ENCODE peak calls at places on chromosomes 11 and 22, in ten cellular contexts. B is left ventricle myocardium inferior, N is small intestine, L is PC-3, Y is stomach, H is fibroblast of lung, I is body of pancreas, F is psoas muscle, T is uterus, X is tibial artery. P is an unnamed sample. For H3K27me3, the result is how much of the 10 kb centered on the place peaks cover.

GRCh38 chr11:65811764-65812475 is 21.8 kb upstream of the SNX32 start:
- DNase-seq in B (no peak), N (no peak), L (no peak), Y (no peak), H (no peak), I (no peak), F (no peak), T (no peak), X (no peak), P (no peak)

GRCh38 chr22:37314315-37315046 is 32.2 kb downstream of the CYTH4 start:
- DNase-seq in B (no peak), N (no peak), L (no peak), Y (no peak), H (no peak), I (no peak), F (no peak), T (no peak), X (no peak), P (no peak)

GRCh38 chr22:29856496-29856895 is 18.4 kb upstream of the ASCC2 start:
- DNase-seq in B (no peak), N (no peak), L (no peak), Y (no peak), H (no peak), I (no peak), F (no peak), T (no peak), X (peak), P (no peak)

GRCh38 chr11:77156396-77157195 is 28.6 kb downstream of the MYO7A start:
- DNase-seq in B (no peak), N (no peak), L (no peak), Y (no peak), H (no peak), I (no peak), F (no peak), T (no peak), X (no peak), P (no peak)

GRCh38 chr22:35218079-35218478 is 39.2 kb upstream of the HMGXB4 start:
- DNase-seq in B (no peak), N (no peak), L (peak), Y (no peak), H (peak), I (no peak), F (no peak), T (no peak), X (no peak), P (peak)

GRCh38 chr11:133945087-133945974 is 11.4 kb downstream of the IGSF9B start:
- DNase-seq in B (peak), N (no peak), L (peak), Y (no peak), H (no peak), I (no peak), F (no peak), T (peak), X (peak), P (no peak)

GRCh38 chr11:8368772-8369171 is 105.1 kb upstream of the LMO1 start:
- DNase-seq in B (no peak), N (no peak), L (no peak), Y (no peak), H (no peak), I (no peak), F (no peak), T (no peak), X (no peak), P (no peak)

GRCh38 chr11:61967924-61968757 is 707 bp upstream of the FTH1 start:
- DNase-seq in B (peak), N (peak), L (peak), Y (peak), H (peak), I (peak), F (peak), T (peak), X (peak), P (no peak)

GRCh38 chr11:34512810-34513673 is 552 bp downstream of the ELF5 start:
- DNase-seq in B (peak), N (peak), L (peak), Y (peak), H (peak), I (peak), F (no peak), T (no peak), X (no peak), P (peak)

GRCh38 chr11:63622318-63622717 is 8.1 kb upstream of the PLAAT3 start:
- DNase-seq in B (no peak), N (no peak), L (peak), Y (peak), H (no peak), I (peak), F (no peak), T (no peak), X (peak), P (no peak)

GRCh38 chr22:39543095-39543494 is 10.5 kb upstream of the RPS19BP1 start:
- DNase-seq in B (no peak), N (no peak), L (peak), Y (no peak), H (no peak), I (no peak), F (no peak), T (no peak), X (no peak), P (no peak)

GRCh38 chr11:11786771-11787170 is 55.0 kb upstream of the USP47 start:
- DNase-seq in B (no peak), N (no peak), L (peak), Y (no peak), H (peak), I (no peak), F (no peak), T (no peak), X (no peak), P (peak)

GRCh38 chr22:19120829-19121630 is 1.2 kb downstream of the DGCR2 start:
- DNase-seq in B (no peak), N (peak), L (peak), Y (peak), H (no peak), I (peak), F (no peak), T (no peak), X (no peak), P (peak)

GRCh38 chr22:28442264-28442950 is 237.2 kb downstream of the TTC28 start:
- DNase-seq in B (peak), N (peak), L (no peak), Y (peak), H (peak), I (peak), F (peak), T (peak), X (peak), P (peak)

GRCh38 chr22:46549565-46549840 is 12.1 kb upstream of the CELSR1 start:
- DNase-seq in B (peak), N (no peak), L (no peak), Y (no peak), H (no peak), I (no peak), F (no peak), T (no peak), X (no peak), P (no peak)

GRCh38 chr11:33721291-33721840 is 14.9 kb downstream of the CD59 start:
- DNase-seq in B (no peak), N (no peak), L (peak), Y (no peak), H (peak), I (no peak), F (peak), T (no peak), X (no peak), P (peak)

GRCh38 chr11:26580929-26581328 is 8.9 kb upstream of the MUC15 start:
- DNase-seq in B (no peak), N (no peak), L (peak), Y (no peak), H (peak), I (no peak), F (no peak), T (no peak), X (no peak), P (no peak)

GRCh38 chr22:36471341-36471821 is 10.1 kb downstream of the TXN2 start:
- DNase-seq in B (no peak), N (no peak), L (peak), Y (no peak), H (peak), I (no peak), F (no peak), T (no peak), X (peak), P (peak)

GRCh38 chr11:64787526-64788320 is 9.4 kb upstream of the SF1 start:
- DNase-seq in B (no peak), N (peak), L (peak), Y (peak), H (peak), I (peak), F (peak), T (peak), X (no peak), P (peak)

GRCh38 chr11:129768356-129768755 is 47.3 kb upstream of the TMEM45B start:
- DNase-seq in B (no peak), N (peak), L (no peak), Y (no peak), H (no peak), I (no peak), F (no peak), T (no peak), X (no peak), P (peak)

GRCh38 chr22:49325531-49326395 is 501.9 kb downstream of the BRD1 start:
- DNase-seq in B (no peak), N (no peak), L (no peak), Y (peak), H (no peak), I (no peak), F (peak), T (no peak), X (no peak), P (no peak)

GRCh38 chr11:14974021-14974698 is 2.0 kb upstream of the CALCA start:
- DNase-seq in B (no peak), N (no peak), L (no peak), Y (no peak), H (no peak), I (no peak), F (no peak), T (no peak), X (no peak), P (no peak)

GRCh38 chr11:122721964-122722266 is 66.4 kb downstream of the UBASH3B start:
- DNase-seq in B (no peak), N (no peak), L (peak), Y (no peak), H (peak), I (no peak), F (no peak), T (no peak), X (no peak), P (peak)

GRCh38 chr22:33327348-33327860 is 269.2 kb upstream of the SYN3 start:
- DNase-seq in B (no peak), N (no peak), L (no peak), Y (no peak), H (no peak), I (no peak), F (no peak), T (no peak), X (no peak), P (no peak)
- H3K27ac ChIP-seq in B (peak), N (no peak), L (no peak), Y (no peak), H (no peak), I (no peak), F (no peak), T (no peak), X (no peak), P (no peak)

GRCh38 chr11:126139541-126140091 is 71.8 kb downstream of the RPUSD4 start:
- DNase-seq in B (peak), N (no peak), L (no peak), Y (no peak), H (peak), I (no peak), F (no peak), T (peak), X (no peak), P (no peak)
- H3K4me3 ChIP-seq in B (no peak), N (no peak), L (no peak), Y (no peak), H (no peak), I (no peak), F (no peak), T (no peak), X (no peak), P (no peak)

GRCh38 chr11:115501895-115502589 is 2.2 kb downstream of the CADM1 start:
- DNase-seq in B (no peak), N (no peak), L (no peak), Y (no peak), H (peak), I (no peak), F (no peak), T (no peak), X (no peak), P (no peak)

GRCh38 chr11:115503083-115503885 is 931 bp downstream of the CADM1 start:
- DNase-seq in B (peak), N (peak), L (peak), Y (peak), H (peak), I (peak), F (peak), T (peak), X (peak), P (no peak)

GRCh38 chr11:115503886-115504278 is 333 bp downstream of the CADM1 start:
- DNase-seq in B (no peak), N (no peak), L (no peak), Y (no peak), H (no peak), I (no peak), F (no peak), T (no peak), X (no peak), P (no peak)

GRCh38 chr11:115501504-115501894 is 2.7 kb downstream of the CADM1 start:
- DNase-seq in B (no peak), N (no peak), L (no peak), Y (no peak), H (no peak), I (no peak), F (no peak), T (no peak), X (no peak), P (no peak)

DNA sequence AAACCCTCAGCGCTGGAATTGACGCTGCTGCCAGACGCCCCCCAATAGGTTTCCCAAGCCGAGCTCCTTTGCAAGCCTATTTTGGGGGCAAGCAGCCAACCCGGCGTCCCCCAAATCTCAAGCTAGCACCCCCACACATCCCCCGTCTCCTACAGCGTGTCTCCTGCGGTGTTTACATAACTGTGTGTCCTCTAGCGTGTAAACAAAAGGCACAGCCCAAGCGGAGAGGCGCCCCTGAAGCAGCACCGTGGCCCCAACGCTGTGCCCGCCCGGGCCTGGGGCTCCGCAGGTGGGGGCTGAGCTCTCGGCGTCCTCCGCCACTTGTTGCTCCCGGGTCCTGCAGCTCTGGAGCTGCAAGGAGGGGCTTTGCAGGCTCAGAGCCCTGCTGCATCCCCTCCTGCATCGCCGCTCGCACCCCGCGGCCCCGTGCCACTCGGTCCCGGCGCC is 1.6 kb downstream of the CADM1 start:
- DNase-seq in B (no peak), N (no peak), L (no peak), Y (no peak), H (no peak), I (no peak), F (peak), T (peak), X (no peak), P (no peak)
- H3K27me3 ChIP-seq in B (half or more), N (under half), L (half or more), Y (half or more), H (under half), I (under half), F (under half), T (under half), X (under half), P (under half)

DNA sequence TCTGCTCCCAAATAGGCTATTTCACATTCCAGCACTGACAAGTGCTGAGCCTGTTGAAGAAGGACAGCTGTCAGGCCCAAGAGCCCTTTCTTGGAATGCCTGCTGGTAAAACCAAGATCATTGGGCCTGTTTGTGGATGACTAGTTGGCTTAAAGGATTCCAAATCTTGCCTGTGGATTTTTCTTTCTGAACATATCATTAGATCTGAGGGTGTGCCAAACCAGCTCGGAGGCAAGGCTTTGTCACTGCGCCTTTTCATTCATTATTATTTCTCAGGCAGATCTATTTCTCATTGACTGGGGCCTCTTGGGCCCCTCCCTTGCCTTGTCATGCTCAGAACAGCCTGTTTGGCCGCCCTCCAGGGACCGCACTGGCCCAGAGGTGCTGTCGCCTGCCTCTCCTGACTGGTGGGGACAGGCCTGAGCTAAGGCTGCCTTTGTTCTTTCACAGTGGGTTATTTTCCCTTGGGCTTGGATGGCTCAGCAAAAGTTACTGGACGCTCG is 222.7 kb upstream of the SESN3 start:
- DNase-seq in B (peak), N (no peak), L (peak), Y (peak), H (peak), I (peak), F (no peak), T (no peak), X (peak), P (no peak)
- H3K27ac ChIP-seq in B (peak), N (no peak), L (no peak), Y (no peak), H (no peak), I (no peak), F (no peak), T (no peak), X (peak), P (no peak)

GRCh38 chr11:68854273-68854958 is 12.7 kb upstream of the CPT1A start:
- DNase-seq in B (no peak), N (no peak), L (no peak), Y (no peak), H (no peak), I (no peak), F (no peak), T (no peak), X (no peak), P (no peak)
- H3K4me3 ChIP-seq in B (peak), N (no peak), L (no peak), Y (peak), H (peak), I (no peak), F (peak), T (peak), X (peak), P (no peak)